ENCODE peak calls at places on chromosomes 13 and 19, in four cellular contexts. R, N, U and Z are unnamed samples.

GRCh38 chr13:34345601-34345939 is 527.6 kb downstream of the RFC3 start:
- DNase-seq in U (no peak), N (no peak), R (no peak), Z (no peak)

GRCh38 chr19:2136796-2137195 is 14.6 kb downstream of the AP3D1 start:
- DNase-seq in U (no peak), R (no peak), N (no peak), Z (no peak)

GRCh38 chr13:73146705-73147104 is 87.9 kb downstream of the KLF5 start:
- DNase-seq in N (no peak), U (no peak), R (no peak), Z (no peak)

GRCh38 chr19:13262450-13262849 is 112.2 kb downstream of the IER2 start:
- DNase-seq in U (peak), R (no peak), N (no peak), Z (no peak)

GRCh38 chr13:48222358-48223015 is 10.5 kb upstream of the ITM2B start:
- DNase-seq in U (no peak), N (no peak), R (no peak), Z (no peak)

GRCh38 chr13:64278493-64278892 is 2862.8 kb upstream of the PCDH20 start:
- DNase-seq in U (no peak), N (no peak), R (no peak), Z (no peak)

GRCh38 chr19:42368360-42368759 is 21.7 kb downstream of the CNFN start:
- DNase-seq in N (no peak), U (no peak), R (no peak), Z (no peak)

GRCh38 chr13:92463134-92463533 is 763.5 kb upstream of the GPC6 start:
- DNase-seq in N (no peak), U (no peak), R (no peak), Z (no peak)

GRCh38 chr19:7534531-7534980 is 961 bp upstream of the PNPLA6 start:
- DNase-seq in U (peak), R (no peak), N (no peak), Z (peak)

GRCh38 chr19:397321-397720 is 11.6 kb downstream of the C2CD4C start:
- DNase-seq in N (no peak), R (no peak), U (no peak), Z (no peak)

GRCh38 chr13:71864094-71864980 is 2.7 kb downstream of the DACH1 start:
- DNase-seq in U (no peak), N (no peak), R (no peak), Z (peak)

GRCh38 chr13:109412232-109412935 is 374.0 kb downstream of the IRS2 start:
- DNase-seq in U (no peak), R (peak), N (no peak), Z (peak)

GRCh38 chr13:114097504-114097892 is 34.9 kb downstream of the RASA3 start:
- DNase-seq in R (no peak), U (no peak), N (no peak), Z (no peak)

GRCh38 chr19:21023901-21024300 is 3.4 kb downstream of the ZNF430 start:
- DNase-seq in U (no peak), R (no peak), N (no peak), Z (no peak)

DNA sequence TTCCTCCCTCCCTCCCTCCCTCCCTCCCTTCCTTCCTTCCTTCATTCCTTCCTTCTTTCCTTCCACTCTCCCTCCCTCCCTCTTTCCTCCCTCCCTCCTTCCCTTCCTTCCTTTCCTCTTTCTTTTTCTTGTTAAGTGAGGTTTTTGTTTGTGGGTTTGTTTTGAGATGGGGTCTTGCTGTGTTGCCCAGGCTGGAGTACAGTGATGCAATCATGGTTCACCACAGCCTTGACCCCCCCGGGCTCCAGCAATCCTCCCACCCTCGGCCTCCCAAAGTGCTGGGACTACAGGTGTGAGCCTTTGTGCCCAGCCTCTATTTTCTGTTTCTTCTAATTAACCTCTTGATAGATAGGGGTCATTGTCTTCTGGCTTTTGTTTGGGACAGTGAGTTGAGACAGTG is 19.4 kb downstream of the ELAVL3 start:
- DNase-seq in N (no peak), U (no peak), R (no peak), Z (no peak)
- TF ChIP-seq JUND in N (no peak), U (no peak), R (no peak), Z (no peak)

GRCh38 chr13:41058229-41059070 is 2.9 kb upstream of the WBP4 start:
- DNase-seq in N (no peak), U (no peak), R (no peak), Z (no peak)
- TF ChIP-seq ATF3 in N (no peak), U (peak), R (no peak), Z (no peak)

GRCh38 chr19:37361994-37362393 is 8.9 kb upstream of the ZNF527 start:
- DNase-seq in U (no peak), N (no peak), R (no peak), Z (no peak)

GRCh38 chr19:37362733-37363132 is 8.2 kb upstream of the ZNF527 start:
- DNase-seq in N (no peak), U (peak), R (no peak), Z (peak)
- TF ChIP-seq JUND in N (no peak), U (no peak), R (no peak), Z (no peak)

DNA sequence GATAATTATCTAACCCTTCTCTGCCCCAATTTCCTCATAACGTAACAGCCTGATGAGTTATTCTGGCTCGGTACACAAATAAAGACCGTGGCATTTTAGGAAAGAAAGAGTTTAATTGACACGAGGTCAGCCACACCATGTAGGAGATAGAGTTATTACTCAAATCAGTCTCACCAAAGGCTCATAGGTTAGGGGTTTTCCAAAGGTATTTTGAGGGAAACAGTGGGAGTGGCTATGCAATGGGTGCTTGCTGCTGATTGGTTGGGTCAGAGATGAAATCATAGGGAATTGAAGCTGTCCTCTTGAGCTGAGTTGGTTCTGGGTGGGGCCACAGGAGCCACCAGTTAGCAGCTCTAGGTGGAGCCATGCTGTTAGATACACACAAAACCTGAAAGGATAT is 137.5 kb downstream of the FREM2 start:
- DNase-seq in R (no peak), N (peak), U (no peak), Z (no peak)
- TF ChIP-seq ATF3 in R (no peak), N (no peak), U (no peak), Z (no peak)

DNA sequence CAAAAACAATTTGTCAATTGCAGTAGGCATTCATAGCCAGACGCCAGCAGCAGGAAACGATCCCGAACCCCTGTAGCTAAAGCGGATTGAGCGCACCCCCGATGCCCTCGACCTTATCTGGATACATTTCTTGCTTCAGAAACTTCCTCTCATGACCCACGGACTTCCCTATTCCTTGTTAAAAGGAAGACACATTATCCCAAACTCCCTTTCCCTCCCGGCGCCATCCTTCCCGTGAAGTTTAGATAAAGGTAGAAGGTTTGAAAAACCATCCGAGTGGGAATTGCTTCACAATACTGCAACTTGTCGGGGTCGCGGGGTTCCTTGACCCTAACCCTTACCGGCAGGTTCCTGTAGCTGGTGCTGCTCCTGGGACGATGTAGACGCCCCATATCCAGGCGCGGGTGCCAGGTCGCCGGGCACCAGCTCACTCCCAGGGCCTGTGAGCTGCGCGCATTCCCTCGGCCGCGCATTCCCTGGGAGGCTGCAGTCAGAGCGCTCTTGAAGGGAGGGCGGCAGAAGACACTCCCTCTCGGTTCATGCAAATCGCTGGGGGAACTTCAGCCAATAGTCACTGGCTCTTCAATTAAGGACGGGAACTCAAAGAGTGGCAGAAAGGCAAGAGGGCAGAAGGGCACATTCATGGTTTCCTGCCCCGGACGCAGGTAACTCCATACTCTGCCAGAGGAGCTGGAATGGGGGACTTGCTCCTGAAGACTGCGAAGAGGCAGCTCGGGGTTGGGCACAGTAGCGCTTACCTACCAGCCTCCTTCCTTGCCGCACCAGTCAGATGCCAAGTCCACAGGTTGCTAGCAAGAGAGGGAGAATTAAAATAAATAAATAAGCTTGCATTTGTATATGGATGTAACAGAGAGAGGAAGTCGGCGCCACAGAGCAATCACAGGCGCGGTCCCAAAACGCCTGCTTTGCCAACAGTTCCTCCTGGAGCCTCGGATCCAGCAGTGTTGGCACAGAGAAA is 674 bp downstream of the PCDH20 start:
- DNase-seq in N (no peak), U (peak), R (no peak), Z (peak)
- TF ChIP-seq JUND in N (no peak), U (no peak), R (no peak), Z (no peak)

DNA sequence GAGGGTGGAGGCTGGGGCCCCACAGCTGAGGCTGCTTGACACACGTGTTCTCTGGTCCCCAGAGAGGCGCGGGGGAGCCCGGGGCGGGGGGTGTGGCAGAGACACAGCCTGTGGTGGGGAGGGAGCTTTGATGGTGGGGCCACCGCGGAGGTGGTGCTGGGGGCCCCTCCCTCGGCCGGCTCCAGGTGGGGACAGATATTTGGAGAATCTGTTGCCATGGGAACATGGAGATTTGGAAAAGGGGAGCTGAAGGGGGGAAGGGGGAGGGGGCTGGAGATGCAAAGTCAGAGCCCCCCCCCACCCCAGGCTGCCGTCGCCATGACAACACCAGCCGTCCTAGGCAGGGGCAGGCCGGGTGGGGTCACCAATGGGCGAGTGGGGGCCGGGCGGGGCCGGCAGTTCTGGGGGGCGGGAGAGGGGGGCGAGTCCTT is 1.2 kb downstream of the PRKCG start:
- DNase-seq in N (no peak), U (no peak), R (no peak), Z (peak)
- TF ChIP-seq ATF3 in N (no peak), U (no peak), R (no peak), Z (no peak)

GRCh38 chr13:42981853-42982252 is 10.2 kb downstream of the EPSTI1 start:
- DNase-seq in R (no peak), N (no peak), U (no peak), Z (no peak)

GRCh38 chr13:42986176-42986574 is 5.9 kb downstream of the EPSTI1 start:
- DNase-seq in R (no peak), N (no peak), U (no peak), Z (no peak)

GRCh38 chr13:42984691-42985090 is 7.3 kb downstream of the EPSTI1 start:
- DNase-seq in R (no peak), N (no peak), U (no peak), Z (no peak)

GRCh38 chr13:42981317-42981716 is 10.7 kb downstream of the EPSTI1 start:
- DNase-seq in N (no peak), U (no peak), R (no peak), Z (no peak)

GRCh38 chr13:42985312-42986175 is 6.5 kb downstream of the EPSTI1 start:
- DNase-seq in N (no peak), R (no peak), U (no peak), Z (no peak)
- TF ChIP-seq JUND in N (no peak), R (no peak), U (no peak), Z (no peak)

DNA sequence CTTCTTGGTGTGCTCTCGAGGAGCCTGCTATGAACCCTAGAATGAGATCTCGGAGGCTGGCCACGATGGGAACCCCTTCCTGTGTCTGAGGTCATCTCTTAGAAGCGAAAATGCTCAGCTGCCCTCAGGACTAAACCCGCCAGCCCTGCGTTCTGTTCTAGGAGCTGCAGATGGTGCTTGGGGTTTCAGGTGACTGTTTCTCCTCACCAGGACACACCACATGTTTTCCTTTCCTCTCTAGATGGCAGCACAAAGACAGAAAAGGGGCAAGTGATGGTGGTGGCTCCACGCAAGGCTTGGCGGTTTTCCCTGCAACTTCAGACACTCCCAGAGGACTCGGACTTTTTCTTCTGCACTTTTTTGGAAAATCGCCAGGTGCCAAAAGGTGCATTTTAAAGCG is 60.1 kb downstream of the RNASEH2B start:
- DNase-seq in U (peak), R (no peak), N (no peak), Z (peak)
- TF ChIP-seq ATF3 in U (no peak), R (no peak), N (no peak), Z (no peak)